ENCODE peak calls at places on chromosomes 4 and X, in four cellular contexts. L, R, O and X are unnamed samples.

GRCh38 chr4:39823193-39823592 is 125.3 kb downstream of the UBE2K start:
- ATAC-seq in L (no peak), R (peak; percentile 79), O (no peak), X (peak; percentile 63)

GRCh38 chrX:20284992-20285391 is 18.3 kb upstream of the RPS6KA3 start:
- ATAC-seq in L (no peak), R (no peak), O (no peak), X (no peak)

GRCh38 chrX:46722742-46723568 is 36.0 kb downstream of the SLC9A7 start:
- ATAC-seq in L (no peak), R (no peak), O (no peak), X (no peak)

GRCh38 chrX:39814391-39814790 is 283.4 kb downstream of the BCOR start:
- ATAC-seq in L (no peak), R (peak; percentile 41), O (peak; percentile 73), X (no peak)

GRCh38 chr4:2761035-2761923 is 5.1 kb upstream of the TNIP2 start:
- ATAC-seq in L (peak; percentile 87), R (no peak), O (peak; percentile 55), X (no peak)

GRCh38 chr4:140136509-140136908 is 17.5 kb downstream of the MAML3 start:
- ATAC-seq in L (no peak), R (peak; percentile 41), O (peak; percentile 54), X (no peak)

GRCh38 chrX:133677123-133678063 is 262.1 kb upstream of the GPC4 start:
- ATAC-seq in L (peak; percentile 1), R (no peak), O (no peak), X (no peak)

GRCh38 chrX:154429708-154430107 is 1.2 kb downstream of the ATP6AP1 start:
- ATAC-seq in L (no peak), R (no peak), O (no peak), X (no peak)

GRCh38 chr4:10421344-10422055 is 35.7 kb downstream of the ZNF518B start:
- ATAC-seq in L (no peak), R (no peak), O (no peak), X (no peak)

GRCh38 chr4:33579951-33580350 is 2664.4 kb downstream of the ARAP2 start:
- ATAC-seq in L (no peak), R (no peak), O (no peak), X (no peak)

GRCh38 chrX:8801041-8801599 is at the start of gene FAM9A:
- ATAC-seq in L (no peak), R (no peak), O (no peak), X (no peak)

GRCh38 chr4:38223306-38223705 is 263.1 kb downstream of the PTTG2 start:
- ATAC-seq in L (peak; percentile 18), R (no peak), O (no peak), X (no peak)

GRCh38 chr4:83709627-83710026 is 173.7 kb downstream of the GPAT3 start:
- ATAC-seq in L (peak; percentile 78), R (no peak), O (no peak), X (no peak)

GRCh38 chr4:141851246-141851891 is 215.0 kb downstream of the IL15 start:
- ATAC-seq in L (no peak), R (no peak), O (no peak), X (no peak)

GRCh38 chr4:167117273-167117672 is 117.0 kb downstream of the SPOCK3 start:
- ATAC-seq in L (no peak), R (no peak), O (no peak), X (no peak)

GRCh38 chr4:7003879-7004240 is 39.3 kb upstream of the TADA2B start:
- ATAC-seq in L (no peak), R (no peak), O (no peak), X (no peak)

GRCh38 chr4:38469410-38469809 is 194.6 kb upstream of the KLF3 start:
- ATAC-seq in L (no peak), R (no peak), O (no peak), X (no peak)

GRCh38 chr4:121269001-121269400 is 104.9 kb upstream of the TNIP3 start:
- ATAC-seq in L (no peak), R (no peak), O (no peak), X (no peak)

GRCh38 chr4:67697860-67698655 is 2.9 kb downstream of the UBA6 start:
- ATAC-seq in L (no peak), R (no peak), O (no peak), X (no peak)

GRCh38 chrX:10098235-10098819 is 58.4 kb upstream of the CLCN4 start:
- ATAC-seq in L (no peak), R (peak; percentile 54), O (no peak), X (no peak)

GRCh38 chrX:154322890-154323289 is 27.3 kb downstream of the TKTL1 start:
- ATAC-seq in L (no peak), R (no peak), O (no peak), X (no peak)

GRCh38 chrX:9436812-9437211 is 28.0 kb upstream of the TBL1X start:
- ATAC-seq in L (no peak), R (no peak), O (no peak), X (no peak)

GRCh38 chrX:87063622-87064021 is 454.0 kb upstream of the KLHL4 start:
- ATAC-seq in L (no peak), R (no peak), O (no peak), X (no peak)

GRCh38 chr4:88698539-88698938 is 910 bp upstream of the NAP1L5 start:
- ATAC-seq in L (no peak), R (no peak), O (no peak), X (no peak)

GRCh38 chr4:23500876-23501275 is 389.0 kb downstream of the PPARGC1A start:
- ATAC-seq in L (no peak), R (peak; percentile 41), O (no peak), X (no peak)

GRCh38 chr4:123936615-123937014 is 540.0 kb downstream of the SPRY1 start:
- ATAC-seq in L (no peak), R (no peak), O (no peak), X (no peak)

GRCh38 chr4:56649445-56650258 is 31.4 kb downstream of the HOPX start:
- ATAC-seq in L (no peak), R (no peak), O (peak; percentile 11), X (no peak)

GRCh38 chr4:88533937-88534750 is 10.6 kb upstream of the PYURF start:
- ATAC-seq in L (no peak), R (no peak), O (no peak), X (no peak)

GRCh38 chr4:140704964-140705363 is 51.2 kb downstream of the TBC1D9 start:
- ATAC-seq in L (no peak), R (no peak), O (no peak), X (no peak)

GRCh38 chr4:159016527-159017137 is 86.2 kb upstream of the RAPGEF2 start:
- ATAC-seq in L (peak; percentile 92), R (no peak), O (peak; percentile 40), X (no peak)
- TF ChIP-seq CTCF in L (peak; percentile 76), R (no peak), O (peak; percentile 14), X (no peak)

GRCh38 chrX:145041486-145041885 is 205.8 kb upstream of the SPANXN1 start:
- ATAC-seq in L (no peak), R (no peak), O (no peak), X (no peak)
- H3K9me3 ChIP-seq in L (peaks cover 55% of the 10 kb centered on the region), R (no peaks in the 10 kb centered on the region), O (no peaks in the 10 kb centered on the region), X (no peaks in the 10 kb centered on the region)

DNA sequence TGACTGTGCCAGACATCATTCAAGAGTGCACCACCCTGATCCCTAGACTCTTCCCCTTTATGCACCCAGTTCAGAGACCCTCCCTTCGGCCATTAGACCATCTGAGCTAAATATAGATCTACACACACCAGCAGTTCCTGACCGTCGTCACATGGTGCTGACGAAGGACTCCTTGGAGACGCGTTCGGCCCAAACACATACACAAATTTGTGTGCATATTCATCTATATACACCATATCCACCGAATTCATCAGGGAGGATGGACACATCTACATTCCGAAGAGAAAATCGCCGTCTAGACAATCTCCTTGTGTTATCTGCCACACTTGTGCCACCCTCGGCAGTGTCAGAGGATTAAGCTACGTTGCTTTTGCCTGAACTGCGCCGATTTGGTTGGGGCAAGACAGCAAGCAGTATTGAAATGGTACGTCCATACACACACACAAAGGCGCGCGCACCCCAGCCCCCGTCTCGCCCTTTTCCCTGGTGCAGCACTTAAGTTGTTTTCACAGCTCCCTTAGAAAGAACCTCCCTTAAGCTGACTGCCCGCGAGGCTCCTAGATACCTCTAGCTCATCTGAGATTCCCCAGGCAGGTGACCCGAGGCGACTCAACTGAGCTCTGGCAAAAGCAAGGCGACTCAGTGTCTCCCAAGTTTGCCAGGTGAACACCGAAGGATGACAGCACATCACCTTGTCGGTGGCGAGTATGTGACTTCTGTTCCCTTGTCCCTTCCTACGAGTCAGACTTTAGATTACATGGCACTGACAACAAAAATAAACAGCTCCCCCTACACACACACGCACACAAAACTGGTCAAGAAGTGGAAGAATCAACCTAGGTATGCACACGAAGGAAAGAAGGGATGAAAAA is 1.0 kb downstream of the RASGEF1B start:
- ATAC-seq in L (no peak), R (peak; percentile 59), O (no peak), X (no peak)
- TF ChIP-seq POLR2AphosphoS5 in L (no peak), R (peak; percentile 69), O (no peak), X (no peak)

GRCh38 chr4:145936142-145937020 is 2.2 kb downstream of the ZNF827 start:
- ATAC-seq in L (peak; percentile 56), R (peak; percentile 70), O (peak; percentile 56), X (peak; percentile 52)
- TF ChIP-seq CTCF in L (no peak), R (peak; percentile 21), O (no peak), X (peak; percentile 22)

DNA sequence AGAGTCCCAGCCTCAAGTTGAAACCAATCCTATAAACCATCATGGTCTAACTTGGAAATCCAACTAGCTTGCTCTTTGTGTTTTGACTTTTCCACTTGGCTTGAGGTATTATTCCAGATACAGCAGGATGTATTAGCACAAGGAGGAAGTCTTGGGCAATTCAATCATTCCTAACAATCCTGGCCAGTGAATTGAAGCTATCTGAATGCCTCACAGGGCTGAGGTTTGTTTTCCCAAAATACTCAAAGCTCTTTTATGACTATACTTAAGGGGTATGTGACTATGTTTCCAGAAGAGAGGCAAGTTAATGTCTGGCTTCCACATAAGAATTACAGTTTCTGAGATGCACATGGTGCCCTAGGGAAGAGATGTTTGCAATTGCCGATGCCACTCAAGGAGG is 66.8 kb upstream of the SH3RF1 start:
- ATAC-seq in L (no peak), R (no peak), O (no peak), X (no peak)
- H3K9me3 ChIP-seq in L (no peaks in the 10 kb centered on the region), R (no peaks in the 10 kb centered on the region), O (no peaks in the 10 kb centered on the region), X (no peaks in the 10 kb centered on the region)

GRCh38 chr4:55127053-55127452 is 1.7 kb upstream of the KDR start:
- ATAC-seq in L (no peak), R (no peak), O (no peak), X (no peak)

GRCh38 chr4:55125763-55126541 is 557 bp upstream of the KDR start:
- ATAC-seq in L (no peak), R (peak; percentile 25), O (no peak), X (peak; percentile 55)

GRCh38 chr4:55123791-55124190 is 1.6 kb downstream of the KDR start:
- ATAC-seq in L (no peak), R (no peak), O (no peak), X (no peak)

GRCh38 chr4:55124337-55125076 is 888 bp downstream of the KDR start:
- ATAC-seq in L (no peak), R (peak; percentile 51), O (no peak), X (peak; percentile 17)

GRCh38 chr4:55125087-55125721 is at the start of gene KDR:
- ATAC-seq in L (no peak), R (peak; percentile 84), O (no peak), X (peak; percentile 83)
- TF ChIP-seq POLR2AphosphoS5 in L (no peak), R (peak; percentile 91), O (no peak), X (peak; percentile 29)